ENCODE peak calls at places on chromosomes 16 and 17, in eight cellular contexts. M is nephron progenitor cell; Y is GM19239; Q is skeletal muscle cell; H is AG04450; W is GM18507; Z is sigmoid colon; I is CD4-positive, CD25-positive, alpha-beta regulatory T cell. O is an unnamed sample.

GRCh38 chr17:20074489-20074888 is 65.3 kb downstream of the SPECC1 start:
- DNase-seq in Q (no peak), M (no peak), W (no peak), H (no peak), Y (no peak), Z (no peak), I (no peak), O (no peak)

GRCh38 chr16:66512589-66513404 is 37.1 kb downstream of the TK2 start:
- DNase-seq in I (no peak), Y (no peak), H (no peak), Z (peak), Q (no peak), W (no peak), M (no peak), O (no peak)

GRCh38 chr17:2961446-2961845 is 102.0 kb downstream of the OR1D5 start:
- DNase-seq in Y (no peak), I (no peak), W (no peak), H (no peak), Q (no peak), Z (no peak), M (no peak), O (no peak)

GRCh38 chr17:15236281-15237105 is 28.6 kb downstream of the PMP22 start:
- DNase-seq in H (no peak), I (no peak), Q (no peak), W (no peak), Z (no peak), Y (no peak), M (no peak), O (no peak)

GRCh38 chr17:78915872-78916632 is 9.1 kb downstream of the TIMP2 start:
- DNase-seq in M (no peak), W (no peak), Y (no peak), I (no peak), Q (no peak), H (no peak), Z (peak), O (no peak)

GRCh38 chr17:74868251-74868907 is 4.4 kb downstream of the FDXR start:
- DNase-seq in W (no peak), M (no peak), I (no peak), Z (no peak), H (no peak), Y (no peak), Q (no peak), O (no peak)

GRCh38 chr16:11398136-11398535 is 52.9 kb downstream of the RMI2 start:
- DNase-seq in Z (no peak), I (no peak), Y (no peak), M (no peak), W (no peak), Q (no peak), H (no peak), O (no peak)

GRCh38 chr17:14143678-14144077 is 74.4 kb downstream of the COX10 start:
- DNase-seq in M (no peak), Y (no peak), H (no peak), Z (no peak), I (no peak), W (no peak), Q (peak), O (no peak)

GRCh38 chr16:89471225-89471624 is 19.1 kb downstream of the ANKRD11 start:
- DNase-seq in Q (no peak), W (no peak), Y (no peak), H (peak), Z (no peak), M (no peak), I (no peak), O (no peak)

GRCh38 chr16:8167436-8167835 is 422.9 kb downstream of the TMEM114 start:
- DNase-seq in Q (no peak), Z (no peak), I (no peak), Y (no peak), M (no peak), W (no peak), H (no peak), O (no peak)

GRCh38 chr17:53837131-53837530 is 14.4 kb downstream of the KIF2B start:
- DNase-seq in I (no peak), W (no peak), Z (no peak), Q (no peak), M (no peak), H (no peak), Y (no peak), O (no peak)

GRCh38 chr16:61530697-61531096 is 505.5 kb downstream of the CDH8 start:
- DNase-seq in Q (no peak), W (no peak), Y (no peak), M (no peak), I (no peak), H (no peak), Z (no peak), O (no peak)

GRCh38 chr16:57262841-57263584 is 18.0 kb downstream of the ARL2BP start:
- DNase-seq in Y (no peak), I (no peak), Z (peak), W (no peak), H (no peak), Q (no peak), M (no peak), O (no peak)

GRCh38 chr16:15658149-15658548 is 8.1 kb downstream of the NDE1 start:
- DNase-seq in Z (peak), H (no peak), W (no peak), Y (no peak), I (no peak), Q (no peak), M (no peak), O (no peak)

GRCh38 chr16:35197656-35198055 is 1738.2 kb downstream of the TP53TG3F start:
- DNase-seq in Q (no peak), M (no peak), Z (no peak), H (no peak), I (no peak), W (no peak), Y (no peak), O (no peak)

GRCh38 chr16:28136751-28137434 is 73.4 kb upstream of the GSG1L start:
- DNase-seq in W (no peak), Y (no peak), Q (no peak), M (no peak), I (peak), H (no peak), Z (no peak), O (no peak)

GRCh38 chr16:86118467-86119307 is 219.7 kb downstream of the IRF8 start:
- DNase-seq in Y (no peak), Z (peak), H (no peak), Q (no peak), W (no peak), M (no peak), I (no peak), O (no peak)

O was measured in heart right ventricle.